ENCODE peak calls at places on chromosomes 11 and 22, in seven cellular contexts. One of them, this sample, is unnamed.

GRCh38 chr11:73662445-73663157 is 16.2 kb downstream of the PLEKHB1 start:
- DNase-seq in dorsolateral prefrontal cortex: no peak
- DNase-seq in body of pancreas: no peak
- DNase-seq in CD8-positive, alpha-beta T cell: no peak
- DNase-seq in AG04449: no peak
- DNase-seq in epithelial cell of esophagus: no peak
- DNase-seq in bronchial epithelial cell: no peak
- DNase-seq in this sample: peak

GRCh38 chr11:130924750-130925149 is 8.5 kb upstream of the SNX19 start:
- DNase-seq in dorsolateral prefrontal cortex: no peak
- DNase-seq in body of pancreas: no peak
- DNase-seq in CD8-positive, alpha-beta T cell: no peak
- DNase-seq in AG04449: no peak
- DNase-seq in epithelial cell of esophagus: no peak
- DNase-seq in bronchial epithelial cell: no peak
- DNase-seq in this sample: no peak

GRCh38 chr11:113681711-113682410 is 24.2 kb downstream of the TMPRSS5 start:
- DNase-seq in dorsolateral prefrontal cortex: no peak
- DNase-seq in body of pancreas: no peak
- DNase-seq in CD8-positive, alpha-beta T cell: no peak
- DNase-seq in AG04449: no peak
- DNase-seq in epithelial cell of esophagus: peak
- DNase-seq in bronchial epithelial cell: peak
- DNase-seq in this sample: no peak

GRCh38 chr11:108616549-108616948 is 23.0 kb upstream of the EXPH5 start:
- DNase-seq in dorsolateral prefrontal cortex: no peak
- DNase-seq in body of pancreas: no peak
- DNase-seq in CD8-positive, alpha-beta T cell: no peak
- DNase-seq in AG04449: no peak
- DNase-seq in epithelial cell of esophagus: peak
- DNase-seq in bronchial epithelial cell: peak
- DNase-seq in this sample: peak

GRCh38 chr11:69918938-69919650 is 99.9 kb upstream of the FGF3 start:
- DNase-seq in dorsolateral prefrontal cortex: peak
- DNase-seq in body of pancreas: peak
- DNase-seq in CD8-positive, alpha-beta T cell: peak
- DNase-seq in AG04449: no peak
- DNase-seq in epithelial cell of esophagus: peak
- DNase-seq in bronchial epithelial cell: peak
- DNase-seq in this sample: peak

GRCh38 chr11:112440518-112440917 is 179.9 kb upstream of the PLET1 start:
- DNase-seq in dorsolateral prefrontal cortex: no peak
- DNase-seq in body of pancreas: no peak
- DNase-seq in CD8-positive, alpha-beta T cell: no peak
- DNase-seq in AG04449: no peak
- DNase-seq in epithelial cell of esophagus: peak
- DNase-seq in bronchial epithelial cell: no peak
- DNase-seq in this sample: no peak

GRCh38 chr11:10396771-10397170 is 58.3 kb upstream of the AMPD3 start:
- DNase-seq in dorsolateral prefrontal cortex: no peak
- DNase-seq in body of pancreas: no peak
- DNase-seq in CD8-positive, alpha-beta T cell: no peak
- DNase-seq in AG04449: no peak
- DNase-seq in epithelial cell of esophagus: no peak
- DNase-seq in bronchial epithelial cell: no peak
- DNase-seq in this sample: no peak

GRCh38 chr11:46208803-46209202 is 68.7 kb upstream of the CREB3L1 start:
- DNase-seq in dorsolateral prefrontal cortex: no peak
- DNase-seq in body of pancreas: no peak
- DNase-seq in CD8-positive, alpha-beta T cell: no peak
- DNase-seq in AG04449: no peak
- DNase-seq in epithelial cell of esophagus: no peak
- DNase-seq in bronchial epithelial cell: no peak
- DNase-seq in this sample: no peak

GRCh38 chr11:102603091-102603490 is 22.0 kb downstream of the MMP20 start:
- DNase-seq in dorsolateral prefrontal cortex: peak
- DNase-seq in body of pancreas: peak
- DNase-seq in CD8-positive, alpha-beta T cell: no peak
- DNase-seq in AG04449: no peak
- DNase-seq in epithelial cell of esophagus: peak
- DNase-seq in bronchial epithelial cell: peak
- DNase-seq in this sample: peak

GRCh38 chr11:43802509-43802908 is 78.1 kb upstream of the ALKBH3 start:
- DNase-seq in dorsolateral prefrontal cortex: no peak
- DNase-seq in body of pancreas: no peak
- DNase-seq in CD8-positive, alpha-beta T cell: no peak
- DNase-seq in AG04449: no peak
- DNase-seq in epithelial cell of esophagus: no peak
- DNase-seq in bronchial epithelial cell: no peak
- DNase-seq in this sample: no peak

GRCh38 chr11:91495837-91496236 is 728.8 kb upstream of the FAT3 start:
- DNase-seq in dorsolateral prefrontal cortex: no peak
- DNase-seq in body of pancreas: no peak
- DNase-seq in CD8-positive, alpha-beta T cell: no peak
- DNase-seq in AG04449: no peak
- DNase-seq in epithelial cell of esophagus: no peak
- DNase-seq in bronchial epithelial cell: no peak
- DNase-seq in this sample: no peak

GRCh38 chr22:30884211-30885000 is 84.2 kb downstream of the MORC2 start:
- DNase-seq in dorsolateral prefrontal cortex: no peak
- DNase-seq in body of pancreas: no peak
- DNase-seq in CD8-positive, alpha-beta T cell: no peak
- DNase-seq in AG04449: no peak
- DNase-seq in epithelial cell of esophagus: no peak
- DNase-seq in bronchial epithelial cell: no peak
- DNase-seq in this sample: no peak

GRCh38 chr22:20128902-20129746 is 2.5 kb upstream of the ZDHHC8 start:
- DNase-seq in dorsolateral prefrontal cortex: no peak
- DNase-seq in body of pancreas: peak
- DNase-seq in CD8-positive, alpha-beta T cell: no peak
- DNase-seq in AG04449: no peak
- DNase-seq in epithelial cell of esophagus: peak
- DNase-seq in bronchial epithelial cell: peak
- DNase-seq in this sample: peak

GRCh38 chr11:128424271-128424709 is 163.1 kb downstream of the ETS1 start:
- DNase-seq in dorsolateral prefrontal cortex: no peak
- DNase-seq in body of pancreas: peak
- DNase-seq in CD8-positive, alpha-beta T cell: no peak
- DNase-seq in AG04449: no peak
- DNase-seq in epithelial cell of esophagus: no peak
- DNase-seq in bronchial epithelial cell: no peak
- DNase-seq in this sample: no peak

GRCh38 chr11:46603704-46604308 is 10.0 kb upstream of the AMBRA1 start:
- DNase-seq in dorsolateral prefrontal cortex: no peak
- DNase-seq in body of pancreas: no peak
- DNase-seq in CD8-positive, alpha-beta T cell: no peak
- DNase-seq in AG04449: no peak
- DNase-seq in epithelial cell of esophagus: no peak
- DNase-seq in bronchial epithelial cell: no peak
- DNase-seq in this sample: no peak

GRCh38 chr11:119676461-119677020 is 52.5 kb downstream of the NECTIN1 start:
- DNase-seq in dorsolateral prefrontal cortex: peak
- DNase-seq in body of pancreas: no peak
- DNase-seq in CD8-positive, alpha-beta T cell: no peak
- DNase-seq in AG04449: no peak
- DNase-seq in epithelial cell of esophagus: peak
- DNase-seq in bronchial epithelial cell: peak
- DNase-seq in this sample: peak

GRCh38 chr11:33017478-33017877 is 1.8 kb downstream of the DEPDC7 start:
- DNase-seq in dorsolateral prefrontal cortex: no peak
- DNase-seq in body of pancreas: no peak
- DNase-seq in CD8-positive, alpha-beta T cell: no peak
- DNase-seq in AG04449: no peak
- DNase-seq in epithelial cell of esophagus: no peak
- DNase-seq in bronchial epithelial cell: no peak
- DNase-seq in this sample: no peak

GRCh38 chr11:2732261-2732939 is 32.6 kb upstream of the KCNQ1OT1 start:
- DNase-seq in dorsolateral prefrontal cortex: peak
- DNase-seq in body of pancreas: no peak
- DNase-seq in CD8-positive, alpha-beta T cell: no peak
- DNase-seq in AG04449: no peak
- DNase-seq in epithelial cell of esophagus: no peak
- DNase-seq in bronchial epithelial cell: no peak
- DNase-seq in this sample: no peak

GRCh38 chr11:47302853-47303252 is 32.9 kb downstream of the MADD start:
- DNase-seq in dorsolateral prefrontal cortex: no peak
- DNase-seq in body of pancreas: no peak
- DNase-seq in CD8-positive, alpha-beta T cell: no peak
- DNase-seq in AG04449: no peak
- DNase-seq in epithelial cell of esophagus: no peak
- DNase-seq in bronchial epithelial cell: no peak
- DNase-seq in this sample: no peak

GRCh38 chr11:90222152-90222458 is 744 bp downstream of the CHORDC1 start:
- DNase-seq in dorsolateral prefrontal cortex: no peak
- DNase-seq in body of pancreas: no peak
- DNase-seq in CD8-positive, alpha-beta T cell: no peak
- DNase-seq in AG04449: no peak
- DNase-seq in epithelial cell of esophagus: peak
- DNase-seq in bronchial epithelial cell: no peak
- DNase-seq in this sample: no peak

GRCh38 chr22:33909075-33909458 is 11.2 kb downstream of the LARGE1 start:
- DNase-seq in dorsolateral prefrontal cortex: no peak
- DNase-seq in body of pancreas: no peak
- DNase-seq in CD8-positive, alpha-beta T cell: no peak
- DNase-seq in AG04449: peak
- DNase-seq in epithelial cell of esophagus: no peak
- DNase-seq in bronchial epithelial cell: no peak
- DNase-seq in this sample: no peak

GRCh38 chr11:117443269-117444186 is 115.9 kb downstream of the CEP164 start:
- DNase-seq in dorsolateral prefrontal cortex: peak
- DNase-seq in body of pancreas: peak
- DNase-seq in CD8-positive, alpha-beta T cell: no peak
- DNase-seq in AG04449: no peak
- DNase-seq in epithelial cell of esophagus: no peak
- DNase-seq in bronchial epithelial cell: no peak
- DNase-seq in this sample: peak
- TF ChIP-seq CTCF in dorsolateral prefrontal cortex: peak
- TF ChIP-seq CTCF in body of pancreas: peak
- TF ChIP-seq CTCF in CD8-positive, alpha-beta T cell: no peak
- TF ChIP-seq CTCF in AG04449: peak
- TF ChIP-seq CTCF in epithelial cell of esophagus: no peak
- TF ChIP-seq CTCF in bronchial epithelial cell: peak
- TF ChIP-seq CTCF in this sample: peak

DNA sequence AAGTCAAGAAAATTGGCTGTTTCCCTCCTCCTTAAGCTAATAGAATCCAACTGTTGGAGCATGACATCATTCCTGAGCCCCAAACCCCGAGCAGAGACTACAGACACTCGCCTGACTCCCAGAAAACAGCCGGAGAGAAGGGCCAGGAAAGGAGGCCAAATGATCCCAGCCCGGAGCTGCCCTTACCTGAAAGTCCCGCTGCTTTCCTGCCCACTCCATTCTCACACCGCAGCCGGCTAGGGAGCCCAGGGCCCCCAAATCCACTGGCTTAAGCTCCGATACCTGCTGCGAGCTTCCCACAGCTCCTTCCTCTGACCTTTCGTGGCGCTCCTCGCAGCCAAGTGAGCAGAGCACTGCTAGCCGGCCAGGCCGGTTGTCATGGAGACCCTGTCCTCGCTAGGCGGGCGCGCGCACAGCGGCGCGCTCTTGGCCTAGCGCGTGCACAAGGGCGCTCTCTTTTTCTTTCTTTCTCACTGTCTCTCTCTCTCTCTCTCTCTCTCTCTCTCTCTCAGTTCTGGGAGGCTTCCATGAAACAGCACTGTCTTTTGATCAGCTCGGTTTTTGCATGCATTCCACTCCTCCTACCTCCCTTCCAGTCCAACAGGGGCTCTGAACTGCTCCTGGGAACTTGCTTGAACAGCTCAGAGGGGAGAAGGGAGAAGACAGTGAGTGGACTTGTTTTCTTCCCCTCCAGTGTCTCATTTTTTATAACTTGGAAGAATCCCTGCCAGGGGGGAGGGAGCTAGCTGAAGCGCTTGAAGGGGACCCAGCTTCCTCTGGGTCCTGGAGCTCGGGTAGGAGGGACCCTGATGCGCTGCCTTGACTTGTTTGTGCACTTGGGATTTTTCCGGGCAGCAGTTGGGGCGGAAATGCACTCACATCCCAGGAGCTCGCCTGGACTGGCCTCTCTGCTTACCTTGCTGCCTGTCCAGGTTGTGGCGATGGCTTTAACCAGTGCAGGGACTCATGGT is 100.4 kb upstream of the AKIP1 start:
- DNase-seq in dorsolateral prefrontal cortex: peak
- DNase-seq in body of pancreas: peak
- DNase-seq in CD8-positive, alpha-beta T cell: no peak
- DNase-seq in AG04449: no peak
- DNase-seq in epithelial cell of esophagus: peak
- DNase-seq in bronchial epithelial cell: peak
- DNase-seq in this sample: peak
- H3K4me3 ChIP-seq in dorsolateral prefrontal cortex: peak
- H3K4me3 ChIP-seq in body of pancreas: peak
- H3K4me3 ChIP-seq in CD8-positive, alpha-beta T cell: no peak
- H3K4me3 ChIP-seq in AG04449: peak
- H3K4me3 ChIP-seq in epithelial cell of esophagus: peak
- H3K4me3 ChIP-seq in bronchial epithelial cell: peak
- H3K4me3 ChIP-seq in this sample: peak

GRCh38 chr11:77111946-77112345 is 9.3 kb downstream of the OMP start:
- DNase-seq in dorsolateral prefrontal cortex: no peak
- DNase-seq in body of pancreas: no peak
- DNase-seq in CD8-positive, alpha-beta T cell: no peak
- DNase-seq in AG04449: no peak
- DNase-seq in epithelial cell of esophagus: no peak
- DNase-seq in bronchial epithelial cell: no peak
- DNase-seq in this sample: no peak

GRCh38 chr11:77114089-77114463 is 11.4 kb downstream of the OMP start:
- DNase-seq in dorsolateral prefrontal cortex: no peak
- DNase-seq in body of pancreas: no peak
- DNase-seq in CD8-positive, alpha-beta T cell: no peak
- DNase-seq in AG04449: no peak
- DNase-seq in epithelial cell of esophagus: no peak
- DNase-seq in bronchial epithelial cell: no peak
- DNase-seq in this sample: no peak

GRCh38 chr11:77112641-77113381 is 10.2 kb downstream of the OMP start:
- DNase-seq in dorsolateral prefrontal cortex: no peak
- DNase-seq in body of pancreas: no peak
- DNase-seq in CD8-positive, alpha-beta T cell: no peak
- DNase-seq in AG04449: no peak
- DNase-seq in epithelial cell of esophagus: no peak
- DNase-seq in bronchial epithelial cell: no peak
- DNase-seq in this sample: no peak

GRCh38 chr11:77115181-77115611 is 12.6 kb downstream of the OMP start:
- DNase-seq in dorsolateral prefrontal cortex: no peak
- DNase-seq in body of pancreas: no peak
- DNase-seq in CD8-positive, alpha-beta T cell: no peak
- DNase-seq in AG04449: no peak
- DNase-seq in epithelial cell of esophagus: no peak
- DNase-seq in bronchial epithelial cell: no peak
- DNase-seq in this sample: no peak

GRCh38 chr11:77113382-77114088 is 10.9 kb downstream of the OMP start:
- DNase-seq in dorsolateral prefrontal cortex: no peak
- DNase-seq in body of pancreas: peak
- DNase-seq in CD8-positive, alpha-beta T cell: no peak
- DNase-seq in AG04449: no peak
- DNase-seq in epithelial cell of esophagus: peak
- DNase-seq in bronchial epithelial cell: peak
- DNase-seq in this sample: peak
- TF ChIP-seq CTCF in dorsolateral prefrontal cortex: peak
- TF ChIP-seq CTCF in body of pancreas: peak
- TF ChIP-seq CTCF in CD8-positive, alpha-beta T cell: no peak
- TF ChIP-seq CTCF in AG04449: peak
- TF ChIP-seq CTCF in epithelial cell of esophagus: peak
- TF ChIP-seq CTCF in bronchial epithelial cell: peak
- TF ChIP-seq CTCF in this sample: peak

DNA sequence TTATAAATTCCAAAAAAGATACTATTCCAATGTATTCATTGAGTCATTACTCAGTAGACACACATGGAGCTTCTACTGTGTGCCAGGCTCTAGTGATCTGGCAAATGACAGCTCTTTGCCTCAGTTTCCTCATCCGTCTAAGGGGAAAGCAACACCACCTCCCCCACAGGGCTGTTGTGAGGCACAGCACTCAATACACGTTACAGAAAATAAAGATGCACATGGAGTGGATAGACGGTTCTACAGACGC is 6.5 kb upstream of the MALAT1 start:
- DNase-seq in dorsolateral prefrontal cortex: no peak
- DNase-seq in body of pancreas: no peak
- DNase-seq in CD8-positive, alpha-beta T cell: no peak
- DNase-seq in AG04449: no peak
- DNase-seq in epithelial cell of esophagus: no peak
- DNase-seq in bronchial epithelial cell: no peak
- DNase-seq in this sample: no peak
- H3K4me3 ChIP-seq in dorsolateral prefrontal cortex: no peak
- H3K4me3 ChIP-seq in body of pancreas: no peak
- H3K4me3 ChIP-seq in CD8-positive, alpha-beta T cell: no peak
- H3K4me3 ChIP-seq in AG04449: no peak
- H3K4me3 ChIP-seq in epithelial cell of esophagus: no peak
- H3K4me3 ChIP-seq in bronchial epithelial cell: no peak
- H3K4me3 ChIP-seq in this sample: no peak